ENCODE peak calls at places on chromosomes 7 and 10, in five cellular contexts. W is stomach, M is transverse colon, R is A549, E is sigmoid colon. B is an unnamed sample.

GRCh38 chr7:12403287-12404181 is at the start of gene VWDE:
- DNase-seq in E (no peak), M (peak), R (peak), W (peak), B (no peak)

GRCh38 chr10:110566472-110567200 is 859 bp upstream of the SMC3 start:
- DNase-seq in M (no peak), W (no peak), R (no peak), E (no peak), B (no peak)

GRCh38 chr7:49775065-49775948 is 1.9 kb downstream of the VWC2 start:
- DNase-seq in M (peak), R (no peak), E (no peak), W (no peak), B (no peak)

GRCh38 chr7:150406565-150407421 is 27.7 kb downstream of the ZNF775 start:
- DNase-seq in E (peak), W (no peak), R (no peak), M (peak), B (no peak)

GRCh38 chr7:85185355-85186082 is 1.3 kb downstream of the SEMA3D start:
- DNase-seq in E (peak), R (peak), W (peak), M (peak), B (peak)

GRCh38 chr10:916716-917415 is 14.6 kb downstream of the LARP4B start:
- DNase-seq in M (no peak), W (no peak), R (no peak), E (no peak), B (no peak)

GRCh38 chr7:97024209-97025129 is at the start of gene DLX5:
- DNase-seq in R (no peak), M (no peak), E (no peak), W (no peak), B (peak)

GRCh38 chr10:69374931-69375306 is 41.8 kb downstream of the TACR2 start:
- DNase-seq in W (no peak), R (no peak), E (no peak), M (no peak), B (no peak)

GRCh38 chr7:7176421-7177043 is 5.8 kb upstream of the C1GALT1 start:
- DNase-seq in M (no peak), R (peak), E (no peak), W (no peak), B (peak)

GRCh38 chr10:122143238-122143841 is 127.8 kb upstream of the BTBD16 start:
- DNase-seq in M (no peak), W (no peak), E (no peak), R (no peak), B (no peak)

GRCh38 chr7:101106387-101106786 is 20.5 kb upstream of the SERPINE1 start:
- DNase-seq in E (no peak), M (no peak), W (no peak), R (no peak), B (no peak)

GRCh38 chr10:522350-522749 is 167.1 kb downstream of the DIP2C start:
- DNase-seq in E (peak), W (no peak), R (no peak), M (no peak), B (no peak)

GRCh38 chr10:31133628-31134302 is 102.1 kb upstream of the ZNF438 start:
- DNase-seq in M (peak), E (peak), R (no peak), W (peak), B (peak)

GRCh38 chr7:30795161-30795943 is 24.1 kb downstream of the MINDY4 start:
- DNase-seq in M (no peak), R (no peak), W (no peak), E (no peak), B (no peak)

DNA sequence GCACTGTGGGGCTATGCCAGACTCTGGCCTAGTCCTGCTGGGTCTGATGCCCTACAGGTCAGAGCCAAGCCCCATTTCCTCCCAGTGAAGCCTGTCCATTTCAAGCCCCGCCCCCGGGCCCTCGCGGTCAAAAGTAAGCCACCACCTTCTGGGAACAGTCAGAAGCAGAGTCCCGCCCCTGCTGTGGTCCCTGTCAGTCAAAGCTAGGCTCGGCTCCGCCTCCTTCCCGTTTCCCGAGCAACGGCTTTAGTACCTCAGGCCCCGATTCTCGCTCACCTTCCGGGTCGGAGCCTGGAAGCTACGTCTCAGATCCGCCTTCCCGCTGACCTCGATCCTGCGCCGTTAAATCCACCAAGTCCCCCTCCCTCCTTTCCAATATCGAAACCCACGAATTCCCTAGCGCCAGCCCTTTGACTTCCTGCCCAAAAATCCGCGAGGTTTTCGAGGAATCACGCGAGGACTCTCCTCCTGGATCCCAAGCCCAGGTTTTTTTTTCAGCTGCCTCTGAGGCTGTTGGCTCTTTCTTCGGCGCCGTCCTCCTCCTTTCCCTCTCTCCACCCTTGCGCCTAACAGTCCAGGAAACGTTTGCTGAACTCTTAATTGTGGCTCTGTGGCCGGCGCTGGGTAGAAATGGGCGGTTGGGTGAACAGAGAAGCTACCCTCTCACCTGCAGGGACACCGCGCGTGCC is 11.8 kb downstream of the SFXN3 start:
- DNase-seq in M (peak), R (peak), E (peak), W (peak), B (peak)
- TF ChIP-seq EP300 in M (no peak), R (no peak), E (no peak), W (no peak), B (peak)

GRCh38 chr7:107967420-107967819 is 35.5 kb downstream of the LAMB1 start:
- DNase-seq in M (no peak), E (no peak), R (no peak), W (no peak), B (no peak)
- TF ChIP-seq EP300 in M (no peak), E (no peak), R (no peak), W (no peak), B (no peak)

GRCh38 chr7:153382591-153383225 is 623.2 kb downstream of the ACTR3B start:
- DNase-seq in W (no peak), M (no peak), R (no peak), E (peak), B (peak)

GRCh38 chr7:153386581-153386980 is 627.0 kb downstream of the ACTR3B start:
- DNase-seq in M (no peak), W (no peak), R (no peak), E (no peak), B (no peak)

GRCh38 chr7:153388611-153389010 is 629.1 kb downstream of the ACTR3B start:
- DNase-seq in W (no peak), R (no peak), M (no peak), E (no peak), B (no peak)

GRCh38 chr7:153389261-153389660 is 629.7 kb downstream of the ACTR3B start:
- DNase-seq in M (no peak), R (no peak), W (no peak), E (no peak), B (no peak)

DNA sequence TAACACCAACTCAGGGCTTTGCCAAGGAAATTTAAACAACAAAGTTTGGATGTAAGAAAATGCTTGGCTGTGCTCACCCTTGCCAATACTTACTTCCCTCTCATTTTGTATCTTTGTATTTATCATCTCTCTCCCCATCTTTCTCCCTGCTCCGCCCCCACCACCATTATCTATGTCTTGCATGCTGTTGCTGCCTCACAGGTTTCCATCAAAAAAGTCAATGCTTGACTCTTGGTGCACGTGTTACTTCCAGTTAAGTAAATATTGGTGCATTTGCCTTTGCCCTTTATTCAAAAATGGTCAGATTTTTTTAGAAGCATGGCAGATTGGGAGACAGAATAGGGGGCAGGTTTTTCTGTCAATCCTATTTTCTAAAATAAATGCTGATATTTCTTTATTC is 626.0 kb downstream of the ACTR3B start:
- DNase-seq in E (no peak), W (no peak), R (no peak), M (no peak), B (no peak)
- TF ChIP-seq EP300 in E (no peak), W (no peak), R (no peak), M (no peak), B (no peak)

DNA sequence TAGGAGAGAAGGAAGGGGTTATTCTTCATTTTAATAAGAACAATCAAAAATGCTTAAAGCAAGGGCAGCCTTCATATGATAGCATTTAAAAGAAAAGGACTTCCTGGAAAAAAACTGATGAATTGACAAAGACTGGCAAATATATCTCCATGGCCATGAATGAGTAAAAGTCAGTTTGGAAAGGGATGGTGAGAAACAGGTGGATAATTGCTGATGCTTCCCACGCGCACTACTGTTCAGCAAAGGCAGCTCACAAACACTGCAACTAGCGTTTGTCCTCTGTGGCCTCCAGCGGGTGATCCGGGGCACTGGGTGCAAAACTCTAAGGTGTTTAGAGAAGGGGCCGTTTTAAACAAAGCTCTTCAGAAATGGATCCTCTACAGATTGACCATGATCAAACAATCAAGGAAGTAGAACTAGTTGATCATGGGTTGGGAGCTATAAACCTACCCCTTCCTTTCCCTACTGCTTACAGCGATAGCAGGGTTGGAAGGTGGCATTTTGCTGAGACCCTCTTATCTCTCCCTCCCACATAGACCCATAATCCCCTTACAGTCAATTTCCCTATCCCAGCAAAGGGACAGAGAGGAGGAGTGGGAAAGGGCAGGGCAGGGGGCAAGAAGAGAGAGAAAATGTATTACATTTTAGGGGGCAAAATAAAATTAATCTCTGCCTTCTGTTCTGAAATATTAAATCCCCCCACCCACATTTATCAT is 53.8 kb downstream of the SMURF1 start:
- DNase-seq in E (no peak), R (no peak), W (no peak), M (no peak), B (no peak)
- TF ChIP-seq EP300 in E (no peak), R (no peak), W (no peak), M (no peak), B (no peak)

DNA sequence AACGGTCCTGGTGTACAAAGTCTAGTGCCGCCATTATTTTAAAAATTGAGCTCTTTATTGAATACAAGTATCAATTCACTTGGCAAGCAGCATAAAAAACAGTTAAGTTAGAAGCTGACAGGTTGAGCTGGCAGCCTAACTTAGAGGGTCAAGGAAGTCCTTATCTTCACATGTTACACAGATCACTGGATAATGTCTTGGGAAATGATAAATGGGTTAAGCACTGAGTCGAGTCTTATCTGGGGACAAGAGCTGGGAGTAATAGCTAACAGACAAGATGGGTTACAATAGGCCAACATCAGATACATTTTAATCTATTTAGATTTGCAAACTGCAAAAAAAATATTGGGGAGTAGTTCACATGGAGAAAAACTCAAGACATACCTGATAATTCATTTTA is 34.2 kb downstream of the SLC18A2 start:
- DNase-seq in W (no peak), M (no peak), R (no peak), E (no peak), B (no peak)
- TF ChIP-seq EP300 in W (no peak), M (no peak), R (no peak), E (no peak), B (no peak)

GRCh38 chr10:86971146-86971991 is 3.1 kb downstream of the ADIRF start:
- DNase-seq in E (peak), M (peak), R (peak), W (peak), B (peak)
- TF ChIP-seq EP300 in E (no peak), M (peak), R (no peak), W (peak), B (peak)